ENCODE peak calls at places on chromosomes 12 and 14, in six cellular contexts. S, K, B, H, T and Y are unnamed samples.

GRCh38 chr14:52926994-52927393 is 23.9 kb downstream of the FERMT2 start:
- DNase-seq in S (no peak), K (no peak), B (no peak), H (peak; percentile 63), T (no peak), Y (no peak)

GRCh38 chr12:9133243-9133938 is 17.7 kb upstream of the A2M start:
- DNase-seq in S (no peak), K (no peak), B (no peak), H (no peak), T (no peak), Y (no peak)

GRCh38 chr12:92608418-92609091 is 94.2 kb upstream of the PLEKHG7 start:
- DNase-seq in S (no peak), K (no peak), B (no peak), H (peak; percentile 67), T (no peak), Y (peak; percentile 57)

GRCh38 chr12:80917651-80918050 is 20.1 kb downstream of the LIN7A start:
- DNase-seq in S (no peak), K (no peak), B (no peak), H (no peak), T (no peak), Y (no peak)

GRCh38 chr12:105960319-105961076 is 178.3 kb downstream of the NUAK1 start:
- DNase-seq in S (no peak), K (no peak), B (no peak), H (no peak), T (no peak), Y (no peak)

GRCh38 chr12:1022032-1022970 is 31.3 kb downstream of the ERC1 start:
- DNase-seq in S (no peak), K (no peak), B (no peak), H (peak; percentile 42), T (no peak), Y (no peak)

GRCh38 chr12:22626429-22626828 is 1.5 kb downstream of the ETNK1 start:
- DNase-seq in S (no peak), K (no peak), B (no peak), H (peak; percentile 29), T (no peak), Y (no peak)

GRCh38 chr12:79262938-79263337 is 398.4 kb downstream of the SYT1 start:
- DNase-seq in S (no peak), K (no peak), B (no peak), H (no peak), T (no peak), Y (peak; percentile 3)

GRCh38 chr14:61861320-61861865 is 99.2 kb downstream of the SNAPC1 start:
- DNase-seq in S (no peak), K (no peak), B (no peak), H (no peak), T (no peak), Y (no peak)

GRCh38 chr12:60257063-60257462 is 661.2 kb downstream of the SLC16A7 start:
- DNase-seq in S (no peak), K (peak; percentile 59), B (no peak), H (peak; percentile 68), T (no peak), Y (peak; percentile 64)

GRCh38 chr14:94028450-94028826 is 2.3 kb downstream of the OTUB2 start:
- DNase-seq in S (no peak), K (no peak), B (no peak), H (peak; percentile 31), T (no peak), Y (no peak)

GRCh38 chr12:22287776-22288621 is 46.5 kb downstream of the ST8SIA1 start:
- DNase-seq in S (no peak), K (no peak), B (no peak), H (peak; percentile 61), T (no peak), Y (no peak)

GRCh38 chr12:118332511-118332910 is 40.2 kb downstream of the TAOK3 start:
- DNase-seq in S (no peak), K (no peak), B (no peak), H (no peak), T (no peak), Y (no peak)

GRCh38 chr12:39103552-39104165 is 198.3 kb upstream of the CPNE8 start:
- DNase-seq in S (peak; percentile 19), K (no peak), B (no peak), H (peak; percentile 77), T (no peak), Y (peak; percentile 33)

GRCh38 chr12:54047964-54048303 is 5.7 kb upstream of the HOXC4 start:
- DNase-seq in S (no peak), K (no peak), B (no peak), H (no peak), T (no peak), Y (no peak)

GRCh38 chr14:97282210-97282609 is 485.0 kb downstream of the VRK1 start:
- DNase-seq in S (no peak), K (no peak), B (no peak), H (no peak), T (no peak), Y (no peak)

GRCh38 chr12:127041985-127042625 is 1224.9 kb upstream of the TMEM132C start:
- DNase-seq in S (no peak), K (no peak), B (no peak), H (no peak), T (no peak), Y (no peak)

GRCh38 chr14:37830271-37830670 is 234.8 kb downstream of the TTC6 start:
- DNase-seq in S (no peak), K (no peak), B (no peak), H (no peak), T (no peak), Y (no peak)

GRCh38 chr14:71049435-71050147 is 142.3 kb downstream of the PCNX1 start:
- DNase-seq in S (peak; percentile 4), K (no peak), B (no peak), H (peak; percentile 45), T (no peak), Y (peak; percentile 54)

GRCh38 chr14:61585598-61586538 is 109.4 kb upstream of the HIF1A start:
- DNase-seq in S (no peak), K (no peak), B (no peak), H (peak; percentile 81), T (no peak), Y (peak; percentile 58)

GRCh38 chr14:74979442-74980397 is 23.0 kb upstream of the EIF2B2 start:
- DNase-seq in S (peak; percentile 81), K (no peak), B (no peak), H (peak; percentile 52), T (no peak), Y (peak; percentile 46)

GRCh38 chr12:26195250-26195640 is at the start of gene SSPN:
- DNase-seq in S (no peak), K (no peak), B (peak; percentile 67), H (peak; percentile 56), T (no peak), Y (peak; percentile 22)

GRCh38 chr12:118035194-118036041 is 18.9 kb downstream of the RFC5 start:
- DNase-seq in S (no peak), K (no peak), B (no peak), H (peak; percentile 30), T (no peak), Y (no peak)

GRCh38 chr12:53684654-53685220 is 8.9 kb upstream of the ATP5MC2 start:
- DNase-seq in S (no peak), K (no peak), B (no peak), H (no peak), T (no peak), Y (no peak)

GRCh38 chr12:98847242-98847641 is 202.2 kb downstream of the APAF1 start:
- DNase-seq in S (no peak), K (no peak), B (no peak), H (no peak), T (no peak), Y (no peak)

GRCh38 chr14:69048456-69048855 is 69.4 kb upstream of the ACTN1 start:
- DNase-seq in S (no peak), K (no peak), B (no peak), H (no peak), T (no peak), Y (no peak)

GRCh38 chr12:62268956-62269355 is 8.8 kb downstream of the USP15 start:
- DNase-seq in S (no peak), K (no peak), B (no peak), H (peak; percentile 72), T (no peak), Y (peak; percentile 46)

GRCh38 chr12:75208851-75209781 is 523 bp downstream of the KCNC2 start:
- DNase-seq in S (no peak), K (peak; percentile 1), B (no peak), H (peak; percentile 43), T (no peak), Y (no peak)

GRCh38 chr12:6056406-6057211 is 67.9 kb downstream of the VWF start:
- DNase-seq in S (no peak), K (no peak), B (peak; percentile 57), H (no peak), T (no peak), Y (no peak)
- TF ChIP-seq CTCF in S (peak; percentile 29), K (peak; percentile 32), B (no peak), H (peak; percentile 35), T (peak; percentile 43), Y (peak; percentile 61)

DNA sequence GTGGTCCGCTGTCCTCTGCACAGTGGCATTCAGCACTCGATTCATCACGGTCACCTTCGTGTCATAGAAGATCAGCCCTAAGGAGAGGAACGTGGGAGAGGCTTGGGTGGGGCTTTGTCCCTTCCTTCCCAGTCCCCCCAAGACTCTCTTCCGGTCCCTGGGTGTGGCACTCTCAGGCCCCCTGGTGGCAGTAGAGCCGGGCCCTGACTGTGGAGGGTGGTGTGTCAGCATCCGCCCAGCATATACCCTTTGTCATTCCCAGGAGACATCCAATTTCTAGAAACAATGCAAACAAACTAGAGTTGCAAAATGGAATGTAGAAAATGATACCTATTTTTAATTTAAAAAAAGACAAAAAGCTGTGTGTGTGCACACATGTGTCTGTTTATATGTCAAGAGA is 45.0 kb downstream of the TRAFD1 start:
- DNase-seq in S (no peak), K (no peak), B (no peak), H (peak; percentile 12), T (no peak), Y (peak; percentile 11)
- TF ChIP-seq CTCF in S (peak; percentile 58), K (peak; percentile 50), B (no peak), H (peak; percentile 49), T (peak; percentile 35), Y (peak; percentile 79)

GRCh38 chr12:8064131-8064530 is 2.0 kb downstream of the C3AR1 start:
- DNase-seq in S (no peak), K (no peak), B (no peak), H (no peak), T (no peak), Y (no peak)

GRCh38 chr12:8065991-8066594 is at the start of gene C3AR1:
- DNase-seq in S (no peak), K (no peak), B (no peak), H (peak; percentile 72), T (peak; percentile 30), Y (peak; percentile 69)
- TF ChIP-seq CTCF in S (no peak), K (no peak), B (no peak), H (no peak), T (no peak), Y (no peak)

DNA sequence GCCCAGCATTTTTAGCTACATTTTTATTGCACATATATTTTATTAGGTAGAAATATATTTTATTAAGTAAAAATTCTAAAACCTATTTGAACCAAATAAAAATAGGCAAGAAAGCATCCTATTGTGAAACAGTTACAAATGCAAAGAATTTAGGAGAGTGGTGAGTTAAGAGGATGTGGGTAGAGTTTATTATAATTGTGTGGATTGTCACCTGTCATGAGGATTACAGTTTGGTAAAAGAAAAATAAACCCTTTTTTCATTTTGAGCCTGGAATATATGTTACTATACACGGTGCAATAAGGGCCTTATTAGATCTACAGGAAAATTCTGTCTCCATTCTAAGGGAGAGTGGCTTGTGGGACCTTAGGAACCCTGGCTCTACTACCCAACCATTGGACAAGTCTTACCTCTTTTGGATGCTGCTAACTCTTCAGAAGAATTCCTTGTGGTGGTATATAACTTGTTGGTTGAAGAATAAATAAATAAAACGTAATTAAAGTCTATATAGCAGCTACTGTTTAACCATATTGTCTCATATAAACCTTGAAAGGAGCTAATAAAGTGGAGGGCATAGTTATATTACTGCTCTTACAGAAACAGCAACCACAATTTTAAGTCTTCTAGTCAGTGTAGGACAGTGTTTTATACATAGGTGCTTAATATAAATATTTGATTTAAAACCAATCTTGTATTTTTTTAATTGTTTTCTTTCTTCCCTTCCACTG is 67.8 kb downstream of the FGD4 start:
- DNase-seq in S (no peak), K (no peak), B (no peak), H (no peak), T (no peak), Y (no peak)
- TF ChIP-seq CTCF in S (no peak), K (no peak), B (no peak), H (no peak), T (no peak), Y (no peak)